ENCODE peak calls at places on chromosome 13, in four cellular contexts. One of them, this sample, is unnamed.

GRCh38 chr13:48493851-48494250 is 39.0 kb downstream of the RCBTB2 start:
- DNase-seq in H1: no peak
- DNase-seq in K562: no peak
- DNase-seq in GM12878: no peak
- DNase-seq in this sample: no peak

GRCh38 chr13:42875448-42876269 is 94.3 kb downstream of the FAM216B start:
- DNase-seq in H1: peak; percentile 43
- DNase-seq in GM12878: no peak
- DNase-seq in K562: no peak
- DNase-seq in this sample: no peak

GRCh38 chr13:33446821-33447481 is 161.4 kb upstream of the STARD13 start:
- DNase-seq in GM12878: no peak
- DNase-seq in K562: no peak
- DNase-seq in H1: no peak
- DNase-seq in this sample: no peak

GRCh38 chr13:91813255-91813654 is 414.8 kb downstream of the GPC5 start:
- DNase-seq in GM12878: no peak
- DNase-seq in H1: no peak
- DNase-seq in K562: no peak
- DNase-seq in this sample: no peak

GRCh38 chr13:53028637-53029121 is at the start of gene OLFM4:
- DNase-seq in H1: no peak
- DNase-seq in GM12878: no peak
- DNase-seq in K562: no peak
- DNase-seq in this sample: no peak

GRCh38 chr13:75871059-75871458 is 234.9 kb downstream of the LMO7 start:
- DNase-seq in GM12878: no peak
- DNase-seq in H1: no peak
- DNase-seq in K562: no peak
- DNase-seq in this sample: no peak

GRCh38 chr13:87622921-87623320 is 48.2 kb upstream of the SLITRK5 start:
- DNase-seq in GM12878: no peak
- DNase-seq in H1: no peak
- DNase-seq in K562: no peak
- DNase-seq in this sample: no peak

GRCh38 chr13:60838581-60838980 is 441.6 kb downstream of the TDRD3 start:
- DNase-seq in GM12878: no peak
- DNase-seq in H1: no peak
- DNase-seq in K562: no peak
- DNase-seq in this sample: no peak

GRCh38 chr13:38341149-38341692 is 8.4 kb upstream of the UFM1 start:
- DNase-seq in GM12878: no peak
- DNase-seq in K562: peak; percentile 47
- DNase-seq in H1: no peak
- DNase-seq in this sample: no peak

GRCh38 chr13:67225252-67226159 is 4.6 kb downstream of the PCDH9 start:
- DNase-seq in H1: no peak
- DNase-seq in GM12878: no peak
- DNase-seq in K562: no peak
- DNase-seq in this sample: no peak

GRCh38 chr13:32496574-32497160 is 41.9 kb downstream of the N4BP2L2 start:
- DNase-seq in GM12878: no peak
- DNase-seq in K562: peak; percentile 60
- DNase-seq in H1: no peak
- DNase-seq in this sample: no peak

GRCh38 chr13:91359071-91359470 is 11.6 kb downstream of the MIR17HG start:
- DNase-seq in GM12878: no peak
- DNase-seq in H1: no peak
- DNase-seq in K562: peak; percentile 72
- DNase-seq in this sample: no peak

GRCh38 chr13:57114945-57115344 is 25.8 kb upstream of the PRR20A start:
- DNase-seq in K562: no peak
- DNase-seq in H1: no peak
- DNase-seq in GM12878: no peak
- DNase-seq in this sample: no peak

GRCh38 chr13:66665991-66666390 is 564.1 kb downstream of the PCDH9 start:
- DNase-seq in H1: no peak
- DNase-seq in K562: no peak
- DNase-seq in GM12878: no peak
- DNase-seq in this sample: no peak

GRCh38 chr13:102799544-102800144 is 725 bp downstream of the BIVM start:
- DNase-seq in GM12878: no peak
- DNase-seq in K562: peak; percentile 28
- DNase-seq in H1: no peak
- DNase-seq in this sample: no peak

GRCh38 chr13:99988469-99989375 is 7.1 kb downstream of the ZIC2 start:
- DNase-seq in GM12878: no peak
- DNase-seq in K562: no peak
- DNase-seq in H1: no peak
- DNase-seq in this sample: no peak
- TF ChIP-seq ZNF274 in GM12878: no peak
- TF ChIP-seq ZNF274 in K562: no peak
- TF ChIP-seq ZNF274 in H1: no peak
- TF ChIP-seq ZNF274 in this sample: no peak

DNA sequence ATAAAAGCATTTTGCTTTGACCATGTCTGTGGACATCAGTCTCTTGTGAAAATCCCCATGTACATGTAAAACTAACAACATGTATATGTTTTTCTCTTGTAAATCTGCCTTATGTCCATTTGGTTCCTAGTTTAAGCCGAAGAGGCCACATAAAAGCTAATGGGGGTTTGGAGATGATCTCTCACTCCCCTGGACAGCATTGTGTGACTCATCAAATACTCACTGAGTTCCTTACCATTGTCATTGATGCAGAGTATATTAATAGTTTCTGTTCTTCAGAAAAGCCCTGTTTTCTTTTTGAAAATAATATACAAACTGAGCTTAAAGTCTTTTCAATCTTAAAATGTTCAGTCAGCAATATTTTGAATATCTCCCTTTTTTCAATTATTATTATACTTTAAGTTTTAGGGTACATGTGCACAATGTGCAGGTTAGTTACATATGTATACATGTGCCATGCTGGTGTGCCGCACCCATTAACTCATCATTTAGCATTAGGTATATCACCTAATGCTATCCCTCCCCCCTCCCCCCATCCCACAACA is 536.7 kb upstream of the HTR2A start:
- DNase-seq in H1: no peak
- DNase-seq in K562: no peak
- DNase-seq in GM12878: no peak
- DNase-seq in this sample: no peak
- TF ChIP-seq EGR1 in H1: no peak
- TF ChIP-seq EGR1 in K562: no peak
- TF ChIP-seq EGR1 in GM12878: no peak
- TF ChIP-seq EGR1 in this sample: no peak

DNA sequence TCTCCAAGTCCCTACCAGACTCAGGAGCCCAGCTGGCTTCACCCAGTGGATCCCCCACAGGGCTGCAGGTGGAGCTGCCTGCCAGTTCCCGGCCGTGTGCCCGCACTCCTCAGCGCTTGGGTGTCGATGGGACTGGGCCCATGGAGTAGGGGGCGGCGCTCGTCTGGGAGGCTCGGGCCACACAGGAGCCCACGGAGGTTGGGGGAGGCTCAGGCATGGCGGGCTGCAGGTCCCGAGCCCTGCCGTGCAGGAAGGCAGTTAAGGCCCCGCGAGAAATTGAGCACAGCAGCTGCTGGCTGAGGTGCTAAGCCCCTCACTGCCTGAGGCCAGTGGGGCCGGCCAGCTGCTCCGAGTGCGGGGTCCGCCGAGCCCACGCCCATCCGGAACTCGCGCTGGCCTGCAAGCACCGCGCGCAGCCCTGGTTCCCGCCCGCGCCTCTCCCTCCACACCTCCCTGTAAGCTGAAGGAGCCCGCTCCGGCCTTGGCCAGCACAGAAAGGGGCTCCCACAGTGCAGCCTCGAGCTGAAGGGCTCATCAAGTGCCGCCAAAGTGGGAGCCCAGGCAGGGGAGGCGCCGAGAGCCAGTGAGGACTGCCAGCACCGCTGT is 1771.1 kb downstream of the OLFM4 start:
- DNase-seq in GM12878: no peak
- DNase-seq in K562: no peak
- DNase-seq in H1: no peak
- DNase-seq in this sample: no peak
- TF ChIP-seq ZNF274 in GM12878: no peak
- TF ChIP-seq ZNF274 in K562: no peak
- TF ChIP-seq ZNF274 in H1: no peak
- TF ChIP-seq ZNF274 in this sample: no peak

DNA sequence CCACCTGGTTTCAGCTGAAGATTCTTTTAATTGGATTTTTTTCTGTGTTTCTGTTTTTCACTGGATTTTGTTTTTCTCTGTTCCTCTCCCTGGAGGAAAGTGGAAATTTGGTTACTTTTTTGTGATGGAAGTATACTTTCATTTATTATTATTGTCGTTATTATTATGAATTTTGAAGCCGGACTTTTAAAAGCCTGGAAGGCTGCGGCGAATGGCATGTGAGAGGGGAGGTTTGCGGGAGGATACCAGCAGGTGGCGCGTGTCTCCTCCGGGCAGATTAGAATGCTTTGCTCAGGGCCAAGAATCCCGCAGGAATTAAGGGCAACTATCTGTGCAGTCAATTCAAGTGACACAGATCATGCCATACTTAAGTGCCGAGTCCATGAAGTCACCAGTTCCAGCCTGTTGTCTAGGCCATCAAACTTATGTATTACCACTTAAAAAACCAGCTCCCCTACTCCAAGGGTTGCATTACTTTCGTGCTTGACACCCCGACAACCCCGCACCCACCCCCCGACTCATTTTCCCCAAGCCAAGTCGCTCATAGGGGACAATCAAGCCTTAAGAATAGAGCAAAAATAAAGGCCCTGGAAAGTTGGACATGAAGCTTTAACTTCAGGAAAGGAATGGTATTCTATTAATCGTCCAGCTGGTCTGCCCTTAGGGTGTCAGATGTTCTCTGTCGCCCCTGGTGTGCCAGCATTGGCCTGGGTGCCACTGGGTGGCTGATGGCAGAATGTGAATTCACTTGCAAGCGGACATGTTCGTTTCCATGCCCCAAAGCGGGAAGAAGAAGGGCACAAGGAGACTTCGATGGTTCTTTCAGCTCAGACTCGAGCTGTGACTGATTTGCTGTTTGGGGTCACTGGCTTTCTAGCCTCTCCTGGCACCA is 1.3 kb upstream of the LRCH1 start:
- DNase-seq in K562: peak; percentile 71
- DNase-seq in H1: no peak
- DNase-seq in GM12878: no peak
- DNase-seq in this sample: peak; percentile 67
- TF ChIP-seq EGR1 in K562: no peak
- TF ChIP-seq EGR1 in H1: no peak
- TF ChIP-seq EGR1 in GM12878: no peak
- TF ChIP-seq EGR1 in this sample: no peak

DNA sequence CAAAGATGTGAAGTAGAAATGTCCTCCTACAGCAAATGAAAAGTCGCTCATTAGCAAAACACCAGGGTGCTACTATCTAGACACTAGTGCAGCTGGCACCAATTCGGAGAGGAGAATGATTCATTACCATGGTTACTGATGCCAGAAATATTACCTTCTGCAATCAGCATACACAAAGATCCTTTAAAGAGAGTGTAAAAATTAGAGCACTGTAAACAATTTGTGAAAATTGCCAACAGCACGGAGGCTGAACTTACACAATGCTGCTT is 34.5 kb downstream of the AMER2 start:
- DNase-seq in K562: no peak
- DNase-seq in GM12878: no peak
- DNase-seq in H1: no peak
- DNase-seq in this sample: no peak
- TF ChIP-seq ZNF274 in K562: no peak
- TF ChIP-seq ZNF274 in GM12878: no peak
- TF ChIP-seq ZNF274 in H1: no peak
- TF ChIP-seq ZNF274 in this sample: no peak

GRCh38 chr13:98052412-98052811 is 90.5 kb upstream of the FARP1 start:
- DNase-seq in H1: no peak
- DNase-seq in GM12878: no peak
- DNase-seq in K562: no peak
- DNase-seq in this sample: no peak

GRCh38 chr13:98048263-98048662 is 94.6 kb upstream of the FARP1 start:
- DNase-seq in H1: no peak
- DNase-seq in K562: no peak
- DNase-seq in GM12878: no peak
- DNase-seq in this sample: no peak

GRCh38 chr13:98054301-98054700 is 88.6 kb upstream of the FARP1 start:
- DNase-seq in K562: no peak
- DNase-seq in GM12878: no peak
- DNase-seq in H1: no peak
- DNase-seq in this sample: no peak

GRCh38 chr13:98055623-98056022 is 87.3 kb upstream of the FARP1 start:
- DNase-seq in K562: no peak
- DNase-seq in H1: no peak
- DNase-seq in GM12878: no peak
- DNase-seq in this sample: no peak

DNA sequence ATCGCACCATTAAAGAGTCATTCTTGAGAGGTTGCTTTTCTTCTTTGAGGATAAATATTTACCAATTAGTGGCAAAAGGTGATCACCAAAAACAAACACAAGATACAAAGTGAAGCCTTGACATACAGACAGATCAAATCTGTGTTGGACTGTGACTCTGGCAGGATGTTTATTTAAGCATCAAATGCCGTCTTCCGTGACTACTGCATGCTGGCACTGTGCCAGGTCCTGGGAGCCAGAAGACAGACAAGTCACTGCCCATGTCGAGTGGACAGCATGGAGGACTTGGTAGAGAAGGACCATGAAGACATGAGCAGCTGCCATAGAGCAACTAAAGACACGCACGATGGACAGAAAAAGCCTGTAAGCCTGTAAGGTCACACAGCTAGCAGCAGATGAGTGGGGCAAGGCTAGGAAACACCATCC is 92.8 kb upstream of the FARP1 start:
- DNase-seq in GM12878: no peak
- DNase-seq in K562: no peak
- DNase-seq in H1: no peak
- DNase-seq in this sample: no peak
- TF ChIP-seq EGR1 in GM12878: no peak
- TF ChIP-seq EGR1 in K562: no peak
- TF ChIP-seq EGR1 in H1: no peak
- TF ChIP-seq EGR1 in this sample: no peak

This sample was measured in HCT116.